ENCODE peak calls at places on chromosome 18, in five cellular contexts. K is CD4-positive, alpha-beta T cell; L is Calu3; Q is aorta; D is fibroblast of the aortic adventitia. F is an unnamed sample.

GRCh38 chr18:5144629-5145028 is 52.4 kb downstream of the AKAIN1 start:
- DNase-seq in K (no peak), L (no peak), Q (no peak), D (no peak), F (no peak)

GRCh38 chr18:69906765-69907164 is 40.9 kb downstream of the CD226 start:
- DNase-seq in K (no peak), L (no peak), Q (no peak), D (no peak), F (no peak)

GRCh38 chr18:46759885-46760284 is 3.0 kb upstream of the ST8SIA5 start:
- DNase-seq in K (no peak), L (no peak), Q (no peak), D (no peak), F (no peak)

GRCh38 chr18:73879771-73880170 is 267.9 kb downstream of the FBXO15 start:
- DNase-seq in K (no peak), L (no peak), Q (no peak), D (peak), F (no peak)

GRCh38 chr18:33951031-33951430 is 273.7 kb downstream of the NOL4 start:
- DNase-seq in K (no peak), L (no peak), Q (no peak), D (peak), F (no peak)

GRCh38 chr18:3923750-3924149 is 473.8 kb downstream of the TGIF1 start:
- DNase-seq in K (no peak), L (no peak), Q (no peak), D (peak), F (no peak)

GRCh38 chr18:56517181-56517580 is 121.2 kb downstream of the TXNL1 start:
- DNase-seq in K (no peak), L (no peak), Q (no peak), D (peak), F (no peak)

GRCh38 chr18:79918089-79919011 is 33.1 kb downstream of the SLC66A2 start:
- DNase-seq in K (no peak), L (no peak), Q (peak), D (no peak), F (no peak)

GRCh38 chr18:48922801-48923730 is 27.7 kb downstream of the SMAD7 start:
- DNase-seq in K (no peak), L (no peak), Q (peak), D (peak), F (peak)

GRCh38 chr18:31267823-31268481 is 50.0 kb upstream of the DSG1 start:
- DNase-seq in K (no peak), L (no peak), Q (no peak), D (no peak), F (no peak)

GRCh38 chr18:54608008-54608642 is 17.1 kb downstream of the DYNAP start:
- DNase-seq in K (no peak), L (no peak), Q (no peak), D (peak), F (no peak)

GRCh38 chr18:7987284-7987976 is 420.3 kb downstream of the PTPRM start:
- DNase-seq in K (no peak), L (no peak), Q (no peak), D (peak), F (no peak)

GRCh38 chr18:63963610-63964256 is 6.1 kb upstream of the SERPINB8 start:
- DNase-seq in K (peak), L (peak), Q (no peak), D (peak), F (peak)

GRCh38 chr18:65547046-65547445 is 203.8 kb upstream of the CDH7 start:
- DNase-seq in K (no peak), L (no peak), Q (no peak), D (no peak), F (no peak)

GRCh38 chr18:59783138-59783537 is 85.9 kb upstream of the CCBE1 start:
- DNase-seq in K (no peak), L (peak), Q (no peak), D (peak), F (peak)

GRCh38 chr18:66506178-66506577 is 97.7 kb downstream of the CDH19 start:
- DNase-seq in K (no peak), L (no peak), Q (no peak), D (no peak), F (no peak)

GRCh38 chr18:77054606-77055428 is 77.8 kb downstream of the MBP start:
- DNase-seq in K (peak), L (peak), Q (peak), D (peak), F (peak)

GRCh38 chr18:58788971-58789797 is 75.5 kb upstream of the ZNF532 start:
- DNase-seq in K (no peak), L (peak), Q (no peak), D (peak), F (peak)

GRCh38 chr18:34929336-34929780 is 111.9 kb upstream of the MAPRE2 start:
- DNase-seq in K (no peak), L (peak), Q (no peak), D (peak), F (peak)

GRCh38 chr18:28065031-28065792 is 111.7 kb downstream of the CDH2 start:
- DNase-seq in K (no peak), L (no peak), Q (no peak), D (peak), F (no peak)

GRCh38 chr18:12029786-12030571 is 48.7 kb downstream of the IMPA2 start:
- DNase-seq in K (no peak), L (no peak), Q (peak), D (no peak), F (no peak)

GRCh38 chr18:26383454-26384270 is 157.4 kb downstream of the TAF4B start:
- DNase-seq in K (no peak), L (peak), Q (no peak), D (peak), F (peak)

GRCh38 chr18:49663755-49664085 is 101.9 kb downstream of the LIPG start:
- DNase-seq in K (no peak), L (no peak), Q (no peak), D (no peak), F (no peak)

GRCh38 chr18:60372598-60372997 is at the start of gene MC4R:
- DNase-seq in K (no peak), L (peak), Q (no peak), D (peak), F (peak)

GRCh38 chr18:35728676-35729075 is 147.1 kb downstream of the GALNT1 start:
- DNase-seq in K (no peak), L (no peak), Q (no peak), D (peak), F (no peak)

GRCh38 chr18:75070235-75070624 is 138.7 kb downstream of the PTGR3 start:
- DNase-seq in K (no peak), L (no peak), Q (no peak), D (no peak), F (no peak)

GRCh38 chr18:63850010-63850409 is 37.5 kb upstream of the SERPINB2 start:
- DNase-seq in K (no peak), L (peak), Q (no peak), D (peak), F (peak)

GRCh38 chr18:69998523-69998987 is 50.9 kb upstream of the CD226 start:
- DNase-seq in K (no peak), L (no peak), Q (no peak), D (no peak), F (no peak)

GRCh38 chr18:9613550-9614400 is 584 bp downstream of the PPP4R1 start:
- DNase-seq in K (peak), L (peak), Q (peak), D (peak), F (peak)

GRCh38 chr18:50138181-50139064 is 56.5 kb downstream of the MYO5B start:
- DNase-seq in K (no peak), L (no peak), Q (no peak), D (no peak), F (no peak)

GRCh38 chr18:62717850-62718229 is 2.5 kb downstream of the PHLPP1 start:
- DNase-seq in K (no peak), L (no peak), Q (no peak), D (peak), F (no peak)

GRCh38 chr18:13577091-13577697 is 149.2 kb downstream of the FAM210A start:
- DNase-seq in K (no peak), L (no peak), Q (no peak), D (peak), F (no peak)

GRCh38 chr18:58692420-58693185 is 21.3 kb downstream of the MALT1 start:
- DNase-seq in K (peak), L (no peak), Q (no peak), D (no peak), F (no peak)

GRCh38 chr18:49894827-49895226 is 81.5 kb upstream of the ACAA2 start:
- DNase-seq in K (no peak), L (no peak), Q (no peak), D (no peak), F (no peak)

GRCh38 chr18:44687421-44687820 is 6.7 kb downstream of the SETBP1 start:
- DNase-seq in K (no peak), L (no peak), Q (no peak), D (no peak), F (no peak)

GRCh38 chr18:27540126-27540525 is 355.0 kb upstream of the CHST9 start:
- DNase-seq in K (no peak), L (no peak), Q (no peak), D (no peak), F (no peak)

F was measured in SK-MEL-5.